ENCODE peak calls at places on chromosomes 12 and 14, in ten cellular contexts. G, C, Q, L, O, F, T, Y, E and R are unnamed samples.

GRCh38 chr14:53055003-53055402 is 98.1 kb downstream of the DDHD1 start:
- DNase-seq in O (no peak), G (peak), L (no peak), F (no peak), E (peak), Y (peak), C (no peak), Q (no peak), T (no peak), R (no peak)

GRCh38 chr14:100546051-100546443 is 41.2 kb downstream of the BEGAIN start:
- DNase-seq in E (peak), F (no peak), Q (no peak), T (no peak), L (no peak), C (peak), Y (no peak), G (no peak), O (no peak), R (peak)

GRCh38 chr14:54420478-54421116 is 20.6 kb downstream of the CNIH1 start:
- DNase-seq in G (peak), Q (no peak), O (peak), T (no peak), Y (peak), L (no peak), E (no peak), C (no peak), F (peak), R (peak)

GRCh38 chr14:22479132-22479531 is 109.9 kb downstream of the DAD1 start:
- DNase-seq in L (no peak), G (peak), O (no peak), C (no peak), T (no peak), Q (no peak), F (no peak), Y (no peak), E (no peak), R (no peak)

GRCh38 chr12:28349196-28349595 is 158.9 kb downstream of the CCDC91 start:
- DNase-seq in O (no peak), G (no peak), Y (no peak), Q (no peak), T (no peak), F (no peak), C (no peak), E (no peak), L (no peak), R (no peak)

GRCh38 chr12:115752151-115752550 is 525.3 kb downstream of the MED13L start:
- DNase-seq in Q (no peak), T (no peak), C (no peak), L (no peak), Y (no peak), O (peak), G (no peak), E (no peak), F (peak), R (no peak)

GRCh38 chr14:36069535-36069900 is 107.0 kb downstream of the PTCSC3 start:
- DNase-seq in O (peak), Y (peak), E (peak), G (peak), C (peak), F (no peak), T (peak), L (no peak), Q (no peak), R (no peak)

GRCh38 chr14:104968541-104969401 is 9.4 kb downstream of the AHNAK2 start:
- DNase-seq in Q (peak), C (peak), Y (peak), L (peak), T (peak), G (peak), F (no peak), E (no peak), O (peak), R (peak)

GRCh38 chr12:6839482-6840201 is 1.1 kb upstream of the GNB3 start:
- DNase-seq in T (no peak), C (no peak), Q (no peak), L (no peak), E (no peak), F (no peak), G (no peak), Y (no peak), O (no peak), R (no peak)

GRCh38 chr12:100706029-100706428 is 88.5 kb upstream of the ANO4 start:
- DNase-seq in F (no peak), Y (peak), C (no peak), L (no peak), O (no peak), G (no peak), Q (no peak), T (no peak), E (no peak), R (no peak)

GRCh38 chr12:93022603-93023340 is 93.7 kb upstream of the EEA1 start:
- DNase-seq in L (no peak), Y (no peak), E (no peak), C (no peak), G (peak), F (no peak), T (no peak), Q (no peak), O (no peak), R (no peak)

GRCh38 chr12:64609543-64610091 is 678 bp upstream of the RASSF3 start:
- DNase-seq in O (no peak), Y (peak), G (peak), T (no peak), L (no peak), F (no peak), E (peak), C (no peak), Q (no peak), R (no peak)

GRCh38 chr14:80212025-80212402 is 710 bp upstream of the DIO2 start:
- DNase-seq in O (no peak), L (no peak), F (peak), C (no peak), E (no peak), Q (peak), T (no peak), Y (peak), G (peak), R (no peak)

GRCh38 chr14:70909788-70910614 is 2.7 kb downstream of the PCNX1 start:
- DNase-seq in T (no peak), L (no peak), C (no peak), F (no peak), G (peak), Q (peak), E (peak), O (no peak), Y (peak), R (no peak)

GRCh38 chr12:52850681-52851080 is 1.9 kb upstream of the KRT78 start:
- DNase-seq in O (no peak), E (no peak), F (no peak), Q (no peak), L (no peak), Y (no peak), T (no peak), C (no peak), G (no peak), R (no peak)

GRCh38 chr12:13666806-13667205 is 314.6 kb downstream of the GRIN2B start:
- DNase-seq in C (no peak), F (no peak), G (no peak), Q (no peak), Y (no peak), E (no peak), O (no peak), T (no peak), L (no peak), R (no peak)

GRCh38 chr12:67483871-67484554 is 164.5 kb upstream of the DYRK2 start:
- DNase-seq in Q (no peak), G (no peak), T (no peak), Y (peak), E (no peak), C (no peak), O (no peak), F (no peak), L (no peak), R (no peak)

GRCh38 chr12:92012691-92013090 is 133.0 kb downstream of the BTG1 start:
- DNase-seq in T (no peak), F (no peak), E (no peak), O (no peak), L (no peak), Q (no peak), Y (no peak), G (no peak), C (no peak), R (no peak)

GRCh38 chr14:90405755-90406154 is 8.9 kb downstream of the CALM1 start:
- DNase-seq in T (no peak), C (no peak), L (no peak), F (no peak), E (no peak), Y (no peak), O (no peak), G (peak), Q (no peak), R (no peak)

GRCh38 chr12:95134085-95134484 is 60.7 kb upstream of the NR2C1 start:
- DNase-seq in T (no peak), L (no peak), E (no peak), Y (no peak), F (no peak), O (no peak), G (no peak), C (no peak), Q (no peak), R (no peak)

GRCh38 chr14:101706509-101707284 is 54.8 kb upstream of the PPP2R5C start:
- DNase-seq in G (no peak), L (no peak), T (no peak), C (no peak), E (no peak), O (no peak), F (no peak), Q (no peak), Y (no peak), R (no peak)
- H3K27ac ChIP-seq in G (no peak), L (peak), T (no peak), C (peak), E (peak), O (peak), F (peak), Q (peak), Y (no peak), R (peak)

GRCh38 chr12:79415754-79416435 is 274.9 kb downstream of the PAWR start:
- DNase-seq in F (no peak), O (no peak), E (no peak), Y (peak), G (no peak), L (no peak), Q (no peak), T (no peak), C (no peak), R (no peak)

GRCh38 chr12:79411791-79412190 is 279.0 kb downstream of the PAWR start:
- DNase-seq in Q (no peak), Y (peak), L (no peak), T (no peak), C (no peak), O (no peak), G (no peak), F (no peak), E (no peak), R (no peak)

GRCh38 chr12:79413796-79414195 is 277.0 kb downstream of the PAWR start:
- DNase-seq in Q (no peak), O (no peak), Y (no peak), E (no peak), T (no peak), G (no peak), L (no peak), F (no peak), C (no peak), R (no peak)

GRCh38 chr12:79414252-79414651 is 276.5 kb downstream of the PAWR start:
- DNase-seq in G (no peak), Q (no peak), E (no peak), C (no peak), O (no peak), L (no peak), F (no peak), Y (no peak), T (no peak), R (no peak)

GRCh38 chr12:79415296-79415695 is 275.5 kb downstream of the PAWR start:
- DNase-seq in T (no peak), F (no peak), O (no peak), L (no peak), Q (no peak), E (no peak), C (no peak), G (no peak), Y (no peak), R (no peak)
- H3K27ac ChIP-seq in T (peak), F (no peak), O (no peak), L (no peak), Q (no peak), E (no peak), C (no peak), G (no peak), Y (peak), R (no peak)

DNA sequence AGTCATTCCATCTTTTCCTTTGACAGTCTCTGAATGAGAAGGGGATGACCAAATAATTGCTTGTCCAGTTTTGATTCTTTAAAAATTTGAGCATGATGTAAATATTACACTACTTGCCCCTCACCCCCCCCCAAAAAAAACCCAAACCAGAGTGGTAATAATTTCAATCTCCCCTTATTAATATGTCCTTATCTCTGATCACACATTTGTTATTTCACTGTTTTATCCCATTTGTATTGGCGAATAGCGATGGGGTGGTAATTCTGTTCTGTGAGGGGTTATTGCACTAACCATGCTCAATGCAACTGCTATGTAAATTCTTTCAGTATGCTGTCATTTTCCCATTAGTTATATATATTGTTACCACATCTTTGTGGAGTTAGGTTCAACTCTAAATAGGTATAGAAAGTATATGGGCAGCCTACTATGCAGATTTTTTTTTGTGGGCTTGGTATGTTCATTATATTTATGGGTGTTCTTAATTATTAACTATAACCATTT is 1.1 kb downstream of the RIMKLB start:
- DNase-seq in O (no peak), C (no peak), T (no peak), Y (no peak), F (no peak), E (no peak), L (no peak), G (no peak), Q (no peak), R (no peak)
- H3K27ac ChIP-seq in O (peak), C (peak), T (no peak), Y (peak), F (peak), E (peak), L (peak), G (no peak), Q (peak), R (no peak)

GRCh38 chr12:29428630-29429029 is 47.7 kb upstream of the ERGIC2 start:
- DNase-seq in C (no peak), Y (peak), L (no peak), T (no peak), O (no peak), F (no peak), E (no peak), G (peak), Q (no peak), R (no peak)

GRCh38 chr12:29427964-29428363 is 47.0 kb upstream of the ERGIC2 start:
- DNase-seq in G (peak), F (no peak), Q (no peak), E (peak), Y (no peak), C (no peak), T (no peak), O (no peak), L (no peak), R (no peak)

GRCh38 chr12:29430699-29431044 is 49.7 kb upstream of the ERGIC2 start:
- DNase-seq in T (no peak), E (no peak), C (no peak), F (no peak), Q (no peak), O (no peak), L (no peak), Y (no peak), G (no peak), R (no peak)

GRCh38 chr12:29431516-29431915 is 50.5 kb upstream of the ERGIC2 start:
- DNase-seq in Y (no peak), O (no peak), E (no peak), T (no peak), G (no peak), C (no peak), L (no peak), F (no peak), Q (no peak), R (no peak)

DNA sequence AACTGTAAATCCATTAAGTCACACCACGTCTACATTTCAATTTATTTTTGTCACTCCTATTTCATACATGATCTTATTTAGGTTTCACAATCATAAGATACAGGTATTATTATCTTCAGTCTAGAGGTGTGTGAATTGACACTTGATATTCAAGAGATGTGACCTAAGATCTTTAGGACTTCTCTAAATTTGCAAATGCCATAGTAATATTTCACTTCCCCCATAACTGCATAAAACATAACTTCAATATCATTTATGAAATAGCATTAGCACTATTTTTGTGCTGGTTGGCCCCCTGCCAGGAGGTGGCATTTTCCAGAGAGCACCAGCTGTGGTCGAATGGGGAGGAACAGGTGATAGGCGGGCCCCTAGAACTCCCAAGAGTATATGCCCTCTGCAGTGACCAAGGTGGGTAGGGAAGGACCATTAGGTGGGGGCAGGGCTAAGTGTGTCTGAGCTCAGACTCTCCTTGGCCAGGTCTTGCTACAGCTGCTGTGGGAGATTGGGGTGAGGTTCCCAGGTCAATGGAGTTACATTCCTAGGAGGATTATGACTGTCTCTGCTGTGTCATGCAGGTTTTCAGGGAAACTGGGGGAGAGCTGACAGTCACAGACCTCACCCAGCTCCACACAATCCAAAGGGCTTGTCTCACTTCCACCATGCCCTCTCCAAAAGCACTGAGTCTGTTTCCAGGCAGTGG is 49.2 kb upstream of the ERGIC2 start:
- DNase-seq in F (no peak), C (peak), Y (peak), T (peak), E (no peak), Q (no peak), G (no peak), O (no peak), L (no peak), R (no peak)
- H3K27ac ChIP-seq in F (no peak), C (no peak), Y (no peak), T (no peak), E (no peak), Q (no peak), G (no peak), O (no peak), L (no peak), R (no peak)

GRCh38 chr12:106251636-106252035 is 3.8 kb upstream of the CKAP4 start:
- DNase-seq in L (no peak), Y (no peak), T (no peak), O (no peak), E (no peak), Q (no peak), G (peak), C (no peak), F (no peak), R (no peak)

GRCh38 chr12:106248849-106249371 is 1.1 kb upstream of the CKAP4 start:
- DNase-seq in E (peak), Q (peak), F (peak), L (no peak), G (peak), T (no peak), C (peak), Y (peak), O (no peak), R (peak)

GRCh38 chr12:106248177-106248848 is 493 bp upstream of the CKAP4 start:
- DNase-seq in G (peak), T (peak), C (peak), E (no peak), O (peak), F (peak), L (peak), Q (peak), Y (peak), R (peak)

GRCh38 chr12:106247731-106248176 is at the start of gene CKAP4:
- DNase-seq in T (peak), Y (peak), O (peak), F (peak), L (peak), C (peak), G (peak), E (peak), Q (peak), R (peak)

GRCh38 chr12:106249411-106250135 is 1.8 kb upstream of the CKAP4 start:
- DNase-seq in L (no peak), O (no peak), F (no peak), G (no peak), E (peak), Q (no peak), T (no peak), C (no peak), Y (no peak), R (no peak)
- H3K27ac ChIP-seq in L (peak), O (peak), F (peak), G (no peak), E (no peak), Q (peak), T (peak), C (peak), Y (no peak), R (peak)